ENCODE peak calls at places on chromosomes 1 and 21, in five cellular contexts. E, X, Z, I and H are unnamed samples.

GRCh38 chr21:18334066-18334465 is 69.5 kb downstream of the TMPRSS15 start:
- DNase-seq in E (no peak), Z (no peak), I (no peak), X (no peak), H (peak; percentile 72)

GRCh38 chr1:33367488-33368405 is 46.8 kb upstream of the A3GALT2 start:
- DNase-seq in X (peak; percentile 93), Z (peak; percentile 38), I (peak; percentile 86), E (peak; percentile 93), H (peak; percentile 79)

GRCh38 chr1:205920159-205920558 is 23.1 kb downstream of the SLC26A9 start:
- DNase-seq in E (peak; percentile 90), X (no peak), I (peak; percentile 61), Z (no peak), H (no peak)

GRCh38 chr1:159989581-159989980 is 35.5 kb upstream of the SLAMF9 start:
- DNase-seq in Z (no peak), E (no peak), X (no peak), I (no peak), H (no peak)

GRCh38 chr1:12709696-12710095 is 6.2 kb upstream of the AADACL3 start:
- DNase-seq in I (no peak), E (no peak), X (no peak), Z (no peak), H (no peak)

GRCh38 chr1:151980287-151981177 is 13.1 kb downstream of the S100A10 start:
- DNase-seq in Z (no peak), E (no peak), I (peak; percentile 34), X (no peak), H (no peak)

GRCh38 chr1:17122449-17123194 is 3.4 kb upstream of the PADI2 start:
- DNase-seq in E (no peak), X (no peak), I (no peak), Z (no peak), H (no peak)

GRCh38 chr1:196661345-196661744 is 9.5 kb downstream of the CFH start:
- DNase-seq in X (no peak), Z (no peak), E (no peak), I (no peak), H (no peak)

GRCh38 chr1:37945743-37946702 is 830 bp downstream of the INPP5B start:
- DNase-seq in I (peak; percentile 50), E (peak; percentile 69), Z (no peak), X (no peak), H (no peak)

DNA sequence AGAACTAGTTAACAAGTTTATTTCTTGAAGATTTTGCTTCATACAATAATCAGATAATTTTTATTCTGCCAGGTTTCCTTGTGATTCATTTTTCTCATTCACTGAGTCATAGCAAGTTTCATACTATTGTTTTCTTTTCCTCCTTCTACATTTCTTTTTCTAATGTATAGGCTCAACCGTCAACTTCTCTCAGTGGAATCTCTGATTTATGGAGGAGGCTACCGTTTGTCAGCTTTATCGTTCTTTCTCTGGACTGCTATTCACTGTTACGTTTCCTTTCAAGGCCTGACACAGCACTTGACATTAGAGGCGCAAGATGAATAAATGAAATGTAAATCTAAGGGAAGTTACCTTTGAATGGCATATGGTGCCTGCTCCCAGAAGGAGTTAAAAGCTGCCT is 284.3 kb upstream of the NR5A2 start:
- DNase-seq in X (no peak), E (no peak), Z (no peak), I (no peak), H (no peak)
- H3K27me3 ChIP-seq in X (peaks cover 12% of the 10 kb centered on the region), E (no peaks in the 10 kb centered on the region), Z (no peaks in the 10 kb centered on the region), I (peaks cover 15% of the 10 kb centered on the region), H (peaks cover 19% of the 10 kb centered on the region)

GRCh38 chr21:28516996-28517592 is 475.6 kb downstream of the LTN1 start:
- DNase-seq in Z (no peak), E (peak; percentile 75), X (peak; percentile 90), I (peak; percentile 64), H (peak; percentile 86)

GRCh38 chr21:28523367-28523766 is 469.3 kb downstream of the LTN1 start:
- DNase-seq in X (no peak), Z (no peak), E (no peak), I (no peak), H (no peak)

GRCh38 chr21:28518620-28519019 is 474.1 kb downstream of the LTN1 start:
- DNase-seq in I (no peak), X (no peak), Z (no peak), E (no peak), H (no peak)

DNA sequence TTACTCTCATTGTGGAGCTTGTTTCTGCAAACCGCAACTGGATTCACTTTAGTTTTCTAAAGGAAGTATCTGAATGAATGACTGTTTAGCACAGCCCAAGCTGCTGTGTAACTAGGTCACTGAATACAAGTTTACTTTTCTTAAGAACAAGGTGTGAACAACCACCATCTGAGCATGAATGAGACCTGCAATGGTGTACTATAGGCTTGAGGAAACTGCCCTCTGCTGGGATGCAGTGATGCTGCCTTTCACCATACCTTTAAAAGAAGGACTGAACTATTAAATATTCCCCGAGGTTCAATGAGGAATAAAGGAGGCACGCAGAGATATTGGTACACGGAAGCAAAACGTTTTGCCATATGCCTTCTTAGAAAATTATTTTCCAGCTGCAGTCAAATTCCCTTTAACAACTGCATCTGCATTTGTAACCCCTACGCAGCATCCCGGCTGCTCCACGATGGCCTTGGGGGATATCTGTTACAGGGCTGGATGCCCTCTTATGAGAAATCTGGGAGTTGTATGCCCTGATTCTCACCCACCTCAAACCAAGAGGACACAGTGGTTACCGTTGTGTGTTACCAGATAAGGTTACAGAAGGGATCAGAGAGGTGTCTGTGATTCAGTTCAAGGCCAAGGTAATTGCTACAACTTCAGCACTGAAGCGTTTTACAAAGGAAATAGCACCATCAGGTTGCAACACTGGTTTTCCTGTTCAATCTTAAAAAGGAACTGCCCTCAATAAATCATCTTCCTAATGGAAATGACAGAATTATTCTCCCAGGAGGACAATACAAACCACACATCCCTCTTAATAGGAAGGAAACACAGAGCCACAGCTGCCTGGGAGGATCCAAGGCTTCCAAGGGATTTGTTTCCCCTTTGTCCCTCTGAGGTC is 470.5 kb downstream of the LTN1 start:
- DNase-seq in I (no peak), X (peak; percentile 33), E (no peak), Z (no peak), H (peak; percentile 67)
- TF ChIP-seq CTCF in I (peak; percentile 36), X (peak; percentile 44), E (peak; percentile 28), Z (no peak), H (peak; percentile 82)

GRCh38 chr1:13762642-13763041 is 62.7 kb downstream of the PRDM2 start:
- DNase-seq in E (no peak), I (no peak), X (peak; percentile 7), Z (no peak), H (no peak)

GRCh38 chr1:13763264-13763663 is 63.3 kb downstream of the PRDM2 start:
- DNase-seq in X (no peak), Z (no peak), E (no peak), I (no peak), H (no peak)

GRCh38 chr1:13764533-13764932 is 64.5 kb downstream of the PRDM2 start:
- DNase-seq in I (no peak), X (peak; percentile 76), E (no peak), Z (no peak), H (no peak)

GRCh38 chr1:13764933-13765332 is 64.9 kb downstream of the PRDM2 start:
- DNase-seq in Z (no peak), X (peak; percentile 63), E (no peak), I (no peak), H (no peak)

DNA sequence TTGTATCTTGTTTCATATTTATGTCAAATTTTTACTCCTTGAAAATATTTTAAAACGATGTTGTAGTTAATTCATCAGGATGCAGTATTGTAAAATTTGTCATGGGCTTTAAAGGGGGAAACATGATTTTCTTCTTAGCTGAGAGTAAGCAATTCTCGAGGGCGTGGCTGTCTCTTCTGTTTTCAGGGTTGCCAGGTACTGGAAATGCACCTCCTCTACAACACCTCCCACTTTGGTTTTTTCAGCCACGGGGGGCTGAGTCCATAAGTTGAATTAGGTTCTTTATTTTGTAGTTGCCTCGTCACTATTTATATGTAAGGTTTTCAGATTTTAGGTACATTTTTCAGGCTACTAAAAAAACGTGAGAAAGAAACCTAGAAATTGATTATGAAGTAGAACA is 64.0 kb downstream of the PRDM2 start:
- DNase-seq in Z (no peak), X (no peak), I (no peak), E (no peak), H (no peak)
- H3K4me1 ChIP-seq in Z (peaks cover 55% of the 10 kb centered on the region), X (peaks cover 42% of the 10 kb centered on the region), I (peaks cover 80% of the 10 kb centered on the region), E (peaks cover 51% of the 10 kb centered on the region), H (no peaks in the 10 kb centered on the region)

GRCh38 chr1:4693891-4694290 is 39.5 kb downstream of the AJAP1 start:
- DNase-seq in I (no peak), E (no peak), Z (no peak), X (no peak), H (no peak)

GRCh38 chr1:4691766-4692405 is 37.5 kb downstream of the AJAP1 start:
- DNase-seq in Z (no peak), X (no peak), E (no peak), I (no peak), H (no peak)

GRCh38 chr1:4692437-4692836 is 38.0 kb downstream of the AJAP1 start:
- DNase-seq in X (no peak), Z (no peak), I (no peak), E (no peak), H (no peak)

GRCh38 chr1:4694492-4694891 is 40.1 kb downstream of the AJAP1 start:
- DNase-seq in X (no peak), I (no peak), Z (no peak), E (no peak), H (no peak)

GRCh38 chr1:4693316-4693715 is 38.9 kb downstream of the AJAP1 start:
- DNase-seq in Z (no peak), E (no peak), I (no peak), X (no peak), H (no peak)
- H3K27me3 ChIP-seq in Z (no peaks in the 10 kb centered on the region), E (no peaks in the 10 kb centered on the region), I (peaks cover 63% of the 10 kb centered on the region), X (no peaks in the 10 kb centered on the region), H (no peaks in the 10 kb centered on the region)

DNA sequence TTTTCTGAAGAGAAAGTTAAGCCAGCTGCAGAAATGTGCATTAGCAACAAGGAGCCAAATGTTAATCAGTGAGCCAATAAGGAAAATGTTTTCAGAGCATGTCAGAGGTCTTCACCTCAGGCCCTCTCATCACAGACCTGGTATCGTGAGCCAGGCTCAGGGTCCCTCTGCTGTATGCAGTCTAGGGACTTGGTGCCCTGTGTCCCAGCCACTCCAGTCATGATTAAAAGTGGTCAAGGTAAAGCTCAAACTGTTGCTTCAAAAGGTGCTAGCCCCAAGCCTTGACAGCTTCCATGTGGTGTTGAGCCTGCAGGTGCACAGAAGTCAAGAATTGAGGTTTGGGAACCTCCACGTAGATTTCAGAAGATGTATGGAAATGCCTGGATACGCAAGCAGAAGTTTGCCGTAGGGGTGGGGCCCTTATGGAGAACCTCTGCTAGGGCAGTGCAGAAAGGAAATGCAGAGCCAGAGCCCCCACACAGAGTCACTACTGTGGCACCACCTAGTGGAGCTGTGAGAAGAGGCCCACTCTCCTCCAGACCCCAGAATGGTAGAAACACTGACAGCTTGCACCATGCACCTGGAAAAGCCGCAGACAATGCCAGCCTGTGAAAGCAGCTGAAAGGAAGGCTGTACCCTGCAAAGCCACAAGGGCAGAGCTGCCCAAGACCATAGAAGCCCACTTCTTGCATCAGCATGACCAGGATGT is 1128.7 kb downstream of the AMY1C start:
- DNase-seq in Z (no peak), E (peak; percentile 18), X (peak; percentile 44), I (no peak), H (peak; percentile 50)
- TF ChIP-seq CTCF in Z (no peak), E (no peak), X (peak; percentile 47), I (no peak), H (peak; percentile 58)